ENCODE peak calls at places on chromosome 17, in eight cellular contexts. R is M059J; W is left ventricle myocardium inferior; T is H7; S is NCI-H82; I is LoVo; C is AG09309; G is stimulated activated CD8-positive, alpha-beta memory T cell treated with anti-CD3 and anti-CD28 coated beads, Interleukin-12 subunit alpha, Interleukin-12 subunit beta, amount 100 ng/mL, for 1 hour. V is an unnamed sample.

GRCh38 chr17:56121661-56122060 is 31.6 kb upstream of the ANKFN1 start:
- DNase-seq in R (peak), W (no peak), T (peak), S (peak), I (no peak), C (no peak), G (no peak), V (peak)

GRCh38 chr17:6547336-6547735 is 9.0 kb downstream of the PITPNM3 start:
- DNase-seq in R (no peak), W (no peak), T (no peak), S (no peak), I (no peak), C (no peak), G (no peak), V (no peak)

GRCh38 chr17:7014261-7014994 is 2.0 kb downstream of the RNASEK start:
- DNase-seq in R (peak), W (peak), T (peak), S (peak), I (peak), C (peak), G (peak), V (peak)

GRCh38 chr17:82843904-82844640 is 4.2 kb upstream of the ZNF750 start:
- DNase-seq in R (no peak), W (no peak), T (no peak), S (no peak), I (no peak), C (no peak), G (no peak), V (no peak)

GRCh38 chr17:50593321-50593720 is 32.8 kb downstream of the CACNA1G start:
- DNase-seq in R (peak), W (peak), T (peak), S (peak), I (no peak), C (no peak), G (no peak), V (peak)

GRCh38 chr17:39867891-39868553 is at the start of gene ZPBP2:
- DNase-seq in R (no peak), W (no peak), T (peak), S (no peak), I (no peak), C (no peak), G (no peak), V (no peak)

GRCh38 chr17:50637829-50638571 is 3.3 kb downstream of the ABCC3 start:
- DNase-seq in R (no peak), W (no peak), T (no peak), S (no peak), I (no peak), C (no peak), G (no peak), V (no peak)

GRCh38 chr17:78529251-78529650 is 47.9 kb downstream of the DNAH17 start:
- DNase-seq in R (no peak), W (no peak), T (no peak), S (no peak), I (no peak), C (no peak), G (no peak), V (no peak)

GRCh38 chr17:32865141-32865540 is 11.8 kb downstream of the MYO1D start:
- DNase-seq in R (no peak), W (no peak), T (no peak), S (peak), I (no peak), C (no peak), G (no peak), V (no peak)

GRCh38 chr17:77535435-77535834 is 394.7 kb downstream of the SEC14L1 start:
- DNase-seq in R (no peak), W (no peak), T (no peak), S (no peak), I (no peak), C (no peak), G (no peak), V (no peak)

GRCh38 chr17:82272495-82273326 is 789 bp downstream of the CSNK1D start:
- DNase-seq in R (no peak), W (peak), T (peak), S (peak), I (no peak), C (no peak), G (no peak), V (peak)

GRCh38 chr17:76276461-76277299 is 11.5 kb downstream of the UBALD2 start:
- DNase-seq in R (peak), W (no peak), T (peak), S (no peak), I (no peak), C (peak), G (no peak), V (no peak)

GRCh38 chr17:32516940-32517711 is 30.3 kb downstream of the CDK5R1 start:
- DNase-seq in R (no peak), W (no peak), T (no peak), S (peak), I (no peak), C (no peak), G (no peak), V (peak)

GRCh38 chr17:34163681-34164080 is 91.4 kb upstream of the CCL2 start:
- DNase-seq in R (peak), W (no peak), T (peak), S (peak), I (peak), C (no peak), G (no peak), V (peak)